ENCODE peak calls at places on chromosome X, in eight cellular contexts. One of them, this sample, is unnamed.

GRCh38 chrX:154351183-154352011 is 23.0 kb downstream of the FLNA start:
- DNase-seq in IMR-90: no peak
- DNase-seq in ovary: peak; percentile 26
- DNase-seq in uterus: no peak
- DNase-seq in transverse colon: peak; percentile 71
- DNase-seq in gastrocnemius medialis: no peak
- DNase-seq in endothelial cell of umbilical vein: no peak
- DNase-seq in HCT116: no peak
- DNase-seq in this sample: no peak

GRCh38 chrX:13345037-13345436 is 25.2 kb upstream of the ATXN3L start:
- DNase-seq in endothelial cell of umbilical vein: no peak
- DNase-seq in HCT116: no peak
- DNase-seq in IMR-90: no peak
- DNase-seq in gastrocnemius medialis: no peak
- DNase-seq in transverse colon: no peak
- DNase-seq in ovary: no peak
- DNase-seq in uterus: no peak
- DNase-seq in this sample: no peak

GRCh38 chrX:81779701-81780100 is 577.8 kb downstream of the SH3BGRL start:
- DNase-seq in uterus: no peak
- DNase-seq in gastrocnemius medialis: no peak
- DNase-seq in IMR-90: no peak
- DNase-seq in HCT116: no peak
- DNase-seq in endothelial cell of umbilical vein: no peak
- DNase-seq in transverse colon: no peak
- DNase-seq in ovary: no peak
- DNase-seq in this sample: no peak

GRCh38 chrX:17459008-17459407 is 84.0 kb downstream of the NHS start:
- DNase-seq in transverse colon: no peak
- DNase-seq in IMR-90: peak; percentile 61
- DNase-seq in HCT116: no peak
- DNase-seq in gastrocnemius medialis: no peak
- DNase-seq in endothelial cell of umbilical vein: no peak
- DNase-seq in uterus: peak; percentile 60
- DNase-seq in ovary: peak; percentile 49
- DNase-seq in this sample: peak; percentile 21

GRCh38 chrX:31293409-31293808 is 221.6 kb upstream of the FTHL17 start:
- DNase-seq in transverse colon: no peak
- DNase-seq in gastrocnemius medialis: no peak
- DNase-seq in HCT116: no peak
- DNase-seq in ovary: no peak
- DNase-seq in uterus: no peak
- DNase-seq in endothelial cell of umbilical vein: peak; percentile 13
- DNase-seq in IMR-90: no peak
- DNase-seq in this sample: no peak

GRCh38 chrX:49876750-49877149 is 2.5 kb upstream of the USP27X start:
- DNase-seq in endothelial cell of umbilical vein: peak; percentile 39
- DNase-seq in ovary: no peak
- DNase-seq in gastrocnemius medialis: no peak
- DNase-seq in HCT116: peak; percentile 12
- DNase-seq in transverse colon: no peak
- DNase-seq in IMR-90: peak; percentile 23
- DNase-seq in uterus: no peak
- DNase-seq in this sample: peak; percentile 22

GRCh38 chrX:87636533-87636932 is 118.9 kb downstream of the KLHL4 start:
- DNase-seq in uterus: no peak
- DNase-seq in HCT116: no peak
- DNase-seq in gastrocnemius medialis: no peak
- DNase-seq in IMR-90: no peak
- DNase-seq in ovary: no peak
- DNase-seq in transverse colon: no peak
- DNase-seq in endothelial cell of umbilical vein: no peak
- DNase-seq in this sample: no peak

GRCh38 chrX:38482183-38482582 is 79.2 kb upstream of the TSPAN7 start:
- DNase-seq in transverse colon: no peak
- DNase-seq in HCT116: no peak
- DNase-seq in gastrocnemius medialis: no peak
- DNase-seq in endothelial cell of umbilical vein: no peak
- DNase-seq in uterus: no peak
- DNase-seq in ovary: no peak
- DNase-seq in IMR-90: no peak
- DNase-seq in this sample: no peak

GRCh38 chrX:13463608-13464007 is 105.8 kb upstream of the EGFL6 start:
- DNase-seq in transverse colon: peak; percentile 49
- DNase-seq in endothelial cell of umbilical vein: peak; percentile 40
- DNase-seq in gastrocnemius medialis: peak; percentile 64
- DNase-seq in ovary: no peak
- DNase-seq in IMR-90: peak; percentile 98
- DNase-seq in HCT116: no peak
- DNase-seq in uterus: peak; percentile 65
- DNase-seq in this sample: no peak

GRCh38 chrX:120672389-120672788 is 42.5 kb upstream of the C1GALT1C1 start:
- DNase-seq in HCT116: peak; percentile 1
- DNase-seq in transverse colon: no peak
- DNase-seq in uterus: peak; percentile 51
- DNase-seq in gastrocnemius medialis: peak; percentile 54
- DNase-seq in endothelial cell of umbilical vein: peak; percentile 85
- DNase-seq in IMR-90: peak; percentile 64
- DNase-seq in ovary: no peak
- DNase-seq in this sample: peak; percentile 43

GRCh38 chrX:13398073-13398823 is 78.4 kb upstream of the ATXN3L start:
- DNase-seq in IMR-90: peak; percentile 100
- DNase-seq in gastrocnemius medialis: peak; percentile 46
- DNase-seq in transverse colon: peak; percentile 41
- DNase-seq in HCT116: peak; percentile 89
- DNase-seq in uterus: peak; percentile 45
- DNase-seq in ovary: no peak
- DNase-seq in endothelial cell of umbilical vein: peak; percentile 95
- DNase-seq in this sample: no peak

GRCh38 chrX:32041181-32041580 is 969.3 kb upstream of the FTHL17 start:
- DNase-seq in endothelial cell of umbilical vein: no peak
- DNase-seq in transverse colon: no peak
- DNase-seq in ovary: no peak
- DNase-seq in HCT116: no peak
- DNase-seq in uterus: no peak
- DNase-seq in IMR-90: no peak
- DNase-seq in gastrocnemius medialis: no peak
- DNase-seq in this sample: no peak

GRCh38 chrX:123860983-123861382 is 1.1 kb downstream of the XIAP start:
- DNase-seq in HCT116: no peak
- DNase-seq in gastrocnemius medialis: no peak
- DNase-seq in transverse colon: no peak
- DNase-seq in uterus: no peak
- DNase-seq in ovary: no peak
- DNase-seq in endothelial cell of umbilical vein: peak; percentile 40
- DNase-seq in IMR-90: peak; percentile 19
- DNase-seq in this sample: no peak

GRCh38 chrX:150323020-150323419 is 40.1 kb upstream of the MAMLD1 start:
- DNase-seq in uterus: no peak
- DNase-seq in IMR-90: no peak
- DNase-seq in HCT116: no peak
- DNase-seq in ovary: no peak
- DNase-seq in gastrocnemius medialis: no peak
- DNase-seq in transverse colon: no peak
- DNase-seq in endothelial cell of umbilical vein: no peak
- DNase-seq in this sample: no peak
- H3K4me1 ChIP-seq in uterus: no peaks in the 10 kb centered on the region
- H3K4me1 ChIP-seq in IMR-90: peaks cover 10% of the 10 kb centered on the region
- H3K4me1 ChIP-seq in HCT116: no peaks in the 10 kb centered on the region
- H3K4me1 ChIP-seq in ovary: no peaks in the 10 kb centered on the region
- H3K4me1 ChIP-seq in gastrocnemius medialis: no peaks in the 10 kb centered on the region
- H3K4me1 ChIP-seq in transverse colon: no peaks in the 10 kb centered on the region
- H3K4me1 ChIP-seq in endothelial cell of umbilical vein: peaks cover 31% of the 10 kb centered on the region
- H3K4me1 ChIP-seq in this sample: no peaks in the 10 kb centered on the region

GRCh38 chrX:128619490-128619889 is 567.3 kb upstream of the ACTRT1 start:
- DNase-seq in HCT116: no peak
- DNase-seq in IMR-90: no peak
- DNase-seq in gastrocnemius medialis: no peak
- DNase-seq in endothelial cell of umbilical vein: no peak
- DNase-seq in ovary: no peak
- DNase-seq in transverse colon: no peak
- DNase-seq in uterus: no peak
- DNase-seq in this sample: no peak
- TF ChIP-seq POLR2A in HCT116: no peak
- TF ChIP-seq POLR2A in IMR-90: no peak
- TF ChIP-seq POLR2A in gastrocnemius medialis: no peak
- TF ChIP-seq POLR2A in endothelial cell of umbilical vein: no peak
- TF ChIP-seq POLR2A in ovary: no peak
- TF ChIP-seq POLR2A in transverse colon: no peak
- TF ChIP-seq POLR2A in uterus: no peak
- TF ChIP-seq POLR2A in this sample: no peak

GRCh38 chrX:10617186-10617963 is 3.0 kb downstream of the MID1 start:
- DNase-seq in HCT116: no peak
- DNase-seq in transverse colon: no peak
- DNase-seq in endothelial cell of umbilical vein: no peak
- DNase-seq in gastrocnemius medialis: no peak
- DNase-seq in uterus: no peak
- DNase-seq in IMR-90: no peak
- DNase-seq in ovary: no peak
- DNase-seq in this sample: no peak
- H3K4me1 ChIP-seq in HCT116: peaks cover 45% of the 10 kb centered on the region
- H3K4me1 ChIP-seq in transverse colon: peaks cover 13% of the 10 kb centered on the region
- H3K4me1 ChIP-seq in endothelial cell of umbilical vein: peaks cover 23% of the 10 kb centered on the region
- H3K4me1 ChIP-seq in gastrocnemius medialis: no peaks in the 10 kb centered on the region
- H3K4me1 ChIP-seq in uterus: no peaks in the 10 kb centered on the region
- H3K4me1 ChIP-seq in IMR-90: peaks cover 13% of the 10 kb centered on the region
- H3K4me1 ChIP-seq in ovary: peaks cover 3% of the 10 kb centered on the region
- H3K4me1 ChIP-seq in this sample: peaks cover 5% of the 10 kb centered on the region

GRCh38 chrX:117094149-117094548 is 631.4 kb upstream of the CT83 start:
- DNase-seq in HCT116: no peak
- DNase-seq in transverse colon: no peak
- DNase-seq in ovary: no peak
- DNase-seq in uterus: no peak
- DNase-seq in IMR-90: no peak
- DNase-seq in endothelial cell of umbilical vein: no peak
- DNase-seq in gastrocnemius medialis: no peak
- DNase-seq in this sample: no peak
- TF ChIP-seq POLR2A in HCT116: no peak
- TF ChIP-seq POLR2A in transverse colon: no peak
- TF ChIP-seq POLR2A in ovary: no peak
- TF ChIP-seq POLR2A in uterus: no peak
- TF ChIP-seq POLR2A in IMR-90: no peak
- TF ChIP-seq POLR2A in endothelial cell of umbilical vein: no peak
- TF ChIP-seq POLR2A in gastrocnemius medialis: no peak
- TF ChIP-seq POLR2A in this sample: no peak

GRCh38 chrX:150575415-150575814 is 7.0 kb downstream of the MTM1 start:
- DNase-seq in transverse colon: peak; percentile 13
- DNase-seq in uterus: no peak
- DNase-seq in ovary: no peak
- DNase-seq in HCT116: peak; percentile 72
- DNase-seq in IMR-90: peak; percentile 33
- DNase-seq in gastrocnemius medialis: no peak
- DNase-seq in endothelial cell of umbilical vein: no peak
- DNase-seq in this sample: no peak

GRCh38 chrX:150581093-150581775 is 12.8 kb downstream of the MTM1 start:
- DNase-seq in ovary: no peak
- DNase-seq in uterus: no peak
- DNase-seq in gastrocnemius medialis: no peak
- DNase-seq in endothelial cell of umbilical vein: peak; percentile 11
- DNase-seq in transverse colon: no peak
- DNase-seq in IMR-90: peak; percentile 83
- DNase-seq in HCT116: peak; percentile 28
- DNase-seq in this sample: no peak

GRCh38 chrX:150574824-150575409 is 6.5 kb downstream of the MTM1 start:
- DNase-seq in HCT116: no peak
- DNase-seq in IMR-90: no peak
- DNase-seq in endothelial cell of umbilical vein: no peak
- DNase-seq in gastrocnemius medialis: no peak
- DNase-seq in uterus: no peak
- DNase-seq in ovary: no peak
- DNase-seq in transverse colon: no peak
- DNase-seq in this sample: no peak

GRCh38 chrX:150573702-150574101 is 5.3 kb downstream of the MTM1 start:
- DNase-seq in uterus: no peak
- DNase-seq in ovary: no peak
- DNase-seq in endothelial cell of umbilical vein: no peak
- DNase-seq in IMR-90: no peak
- DNase-seq in gastrocnemius medialis: no peak
- DNase-seq in HCT116: no peak
- DNase-seq in transverse colon: peak; percentile 40
- DNase-seq in this sample: no peak

GRCh38 chrX:150577174-150577573 is 8.8 kb downstream of the MTM1 start:
- DNase-seq in ovary: no peak
- DNase-seq in HCT116: no peak
- DNase-seq in gastrocnemius medialis: no peak
- DNase-seq in transverse colon: no peak
- DNase-seq in IMR-90: no peak
- DNase-seq in endothelial cell of umbilical vein: no peak
- DNase-seq in uterus: no peak
- DNase-seq in this sample: no peak
- H3K4me1 ChIP-seq in ovary: peaks cover 1% of the 10 kb centered on the region
- H3K4me1 ChIP-seq in HCT116: peaks cover 30% of the 10 kb centered on the region
- H3K4me1 ChIP-seq in gastrocnemius medialis: peaks cover 20% of the 10 kb centered on the region
- H3K4me1 ChIP-seq in transverse colon: peaks cover 34% of the 10 kb centered on the region
- H3K4me1 ChIP-seq in IMR-90: peaks cover 6% of the 10 kb centered on the region
- H3K4me1 ChIP-seq in endothelial cell of umbilical vein: peaks cover 11% of the 10 kb centered on the region
- H3K4me1 ChIP-seq in uterus: no peaks in the 10 kb centered on the region
- H3K4me1 ChIP-seq in this sample: peaks cover 3% of the 10 kb centered on the region

DNA sequence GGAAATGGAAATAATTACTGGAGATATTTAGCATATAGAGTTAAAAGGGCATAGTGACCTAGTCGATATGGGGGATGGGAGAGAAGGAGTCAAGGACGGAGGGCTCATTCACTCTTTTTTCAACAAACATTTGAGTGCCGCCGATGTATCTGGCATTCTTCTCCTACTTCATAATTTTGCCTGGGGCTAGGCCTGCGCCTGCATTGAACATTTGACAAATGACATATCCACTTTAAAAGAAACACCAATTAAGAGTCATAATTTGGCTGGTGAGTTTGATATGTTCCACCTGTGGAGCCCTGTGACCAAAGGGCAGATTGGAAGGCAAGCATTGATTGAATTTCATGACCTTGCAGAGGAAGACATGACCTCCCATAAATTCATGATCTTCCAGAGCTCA is 2.6 kb upstream of the GPC3 start:
- DNase-seq in transverse colon: no peak
- DNase-seq in IMR-90: no peak
- DNase-seq in gastrocnemius medialis: no peak
- DNase-seq in uterus: no peak
- DNase-seq in endothelial cell of umbilical vein: no peak
- DNase-seq in HCT116: no peak
- DNase-seq in ovary: no peak
- DNase-seq in this sample: no peak
- TF ChIP-seq POLR2A in transverse colon: no peak
- TF ChIP-seq POLR2A in IMR-90: no peak
- TF ChIP-seq POLR2A in gastrocnemius medialis: no peak
- TF ChIP-seq POLR2A in uterus: no peak
- TF ChIP-seq POLR2A in endothelial cell of umbilical vein: no peak
- TF ChIP-seq POLR2A in HCT116: no peak
- TF ChIP-seq POLR2A in ovary: no peak
- TF ChIP-seq POLR2A in this sample: no peak

DNA sequence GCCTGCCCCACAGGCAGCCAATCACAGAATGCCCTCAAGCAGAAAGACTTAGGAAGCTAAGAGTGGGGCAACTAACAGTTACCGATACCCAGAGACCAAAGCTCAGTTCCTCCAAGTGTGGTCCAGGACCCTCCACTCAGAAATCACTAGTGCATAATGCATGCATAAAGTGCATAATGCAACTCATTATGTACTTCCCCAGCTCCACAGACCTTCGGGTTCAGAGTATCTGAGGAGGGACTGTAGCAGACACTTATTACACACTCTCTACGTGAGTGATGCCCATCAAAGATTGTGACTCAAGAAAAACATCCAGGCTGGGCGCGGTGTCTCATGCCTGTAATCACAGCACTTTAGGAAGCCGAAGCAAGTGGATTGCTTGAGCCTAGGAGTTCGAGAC is 328.0 kb downstream of the BCOR start:
- DNase-seq in gastrocnemius medialis: no peak
- DNase-seq in ovary: no peak
- DNase-seq in transverse colon: no peak
- DNase-seq in IMR-90: no peak
- DNase-seq in uterus: no peak
- DNase-seq in HCT116: no peak
- DNase-seq in endothelial cell of umbilical vein: no peak
- DNase-seq in this sample: no peak
- H3K4me1 ChIP-seq in gastrocnemius medialis: no peaks in the 10 kb centered on the region
- H3K4me1 ChIP-seq in ovary: peaks cover 5% of the 10 kb centered on the region
- H3K4me1 ChIP-seq in transverse colon: peaks cover 8% of the 10 kb centered on the region
- H3K4me1 ChIP-seq in IMR-90: peaks cover 2% of the 10 kb centered on the region
- H3K4me1 ChIP-seq in uterus: no peaks in the 10 kb centered on the region
- H3K4me1 ChIP-seq in HCT116: no peaks in the 10 kb centered on the region
- H3K4me1 ChIP-seq in endothelial cell of umbilical vein: peaks cover 4% of the 10 kb centered on the region
- H3K4me1 ChIP-seq in this sample: peaks cover 11% of the 10 kb centered on the region

This sample was measured in testis.